ENCODE peak calls at places on chromosomes 12 and 14, in four cellular contexts. One of them, this sample, is unnamed. For H3K27me3, the result is how much of the 10 kb centered on the place peaks cover.

GRCh38 chr14:89501381-89501780 is 84.3 kb upstream of the FOXN3 start:
- DNase-seq in lung: no peak
- DNase-seq in IMR-90: peak
- DNase-seq in heart left ventricle: no peak
- DNase-seq in this sample: no peak

GRCh38 chr12:20494803-20495202 is 126.5 kb downstream of the PDE3A start:
- DNase-seq in IMR-90: peak
- DNase-seq in heart left ventricle: no peak
- DNase-seq in lung: no peak
- DNase-seq in this sample: no peak

GRCh38 chr14:64778114-64778754 is 74.0 kb downstream of the PLEKHG3 start:
- DNase-seq in IMR-90: no peak
- DNase-seq in heart left ventricle: no peak
- DNase-seq in lung: no peak
- DNase-seq in this sample: no peak

GRCh38 chr14:101476931-101477553 is 84.3 kb upstream of the DIO3 start:
- DNase-seq in IMR-90: no peak
- DNase-seq in heart left ventricle: no peak
- DNase-seq in lung: peak
- DNase-seq in this sample: no peak

GRCh38 chr14:59425322-59425945 is 39.7 kb downstream of the GPR135 start:
- DNase-seq in heart left ventricle: no peak
- DNase-seq in lung: no peak
- DNase-seq in IMR-90: peak
- DNase-seq in this sample: no peak

GRCh38 chr12:76890407-76891143 is 11.8 kb upstream of the CSRP2 start:
- DNase-seq in lung: no peak
- DNase-seq in heart left ventricle: no peak
- DNase-seq in IMR-90: no peak
- DNase-seq in this sample: no peak

GRCh38 chr12:16607895-16608294 is 1.9 kb upstream of the LMO3 start:
- DNase-seq in IMR-90: no peak
- DNase-seq in lung: no peak
- DNase-seq in heart left ventricle: no peak
- DNase-seq in this sample: no peak

GRCh38 chr12:96063046-96063445 is 27.7 kb upstream of the LTA4H start:
- DNase-seq in IMR-90: peak
- DNase-seq in lung: no peak
- DNase-seq in heart left ventricle: no peak
- DNase-seq in this sample: no peak

GRCh38 chr14:72892103-72892878 is 1.6 kb downstream of the DPF3 start:
- DNase-seq in heart left ventricle: no peak
- DNase-seq in IMR-90: peak
- DNase-seq in lung: no peak
- DNase-seq in this sample: peak

GRCh38 chr14:61320806-61321384 is 484 bp upstream of the PRKCH start:
- DNase-seq in lung: no peak
- DNase-seq in heart left ventricle: peak
- DNase-seq in IMR-90: no peak
- DNase-seq in this sample: no peak

GRCh38 chr14:52545584-52546317 is 6.6 kb downstream of the TXNDC16 start:
- DNase-seq in heart left ventricle: no peak
- DNase-seq in lung: no peak
- DNase-seq in IMR-90: no peak
- DNase-seq in this sample: no peak

GRCh38 chr14:52550661-52551060 is 1.6 kb downstream of the TXNDC16 start:
- DNase-seq in IMR-90: no peak
- DNase-seq in lung: no peak
- DNase-seq in heart left ventricle: no peak
- DNase-seq in this sample: no peak

GRCh38 chr14:52547027-52547426 is 5.3 kb downstream of the TXNDC16 start:
- DNase-seq in heart left ventricle: no peak
- DNase-seq in IMR-90: no peak
- DNase-seq in lung: no peak
- DNase-seq in this sample: no peak

GRCh38 chr14:52546318-52546670 is 6.0 kb downstream of the TXNDC16 start:
- DNase-seq in IMR-90: no peak
- DNase-seq in lung: no peak
- DNase-seq in heart left ventricle: no peak
- DNase-seq in this sample: no peak

GRCh38 chr14:52547526-52547925 is 4.8 kb downstream of the TXNDC16 start:
- DNase-seq in lung: no peak
- DNase-seq in IMR-90: no peak
- DNase-seq in heart left ventricle: no peak
- DNase-seq in this sample: no peak
- H3K27ac ChIP-seq in lung: no peak
- H3K27ac ChIP-seq in IMR-90: no peak
- H3K27ac ChIP-seq in heart left ventricle: no peak
- H3K27ac ChIP-seq in this sample: no peak

GRCh38 chr14:74302160-74302628 is 540 bp downstream of the ABCD4 start:
- DNase-seq in heart left ventricle: no peak
- DNase-seq in lung: no peak
- DNase-seq in IMR-90: peak
- DNase-seq in this sample: peak
- TF ChIP-seq CTCF in heart left ventricle: peak
- TF ChIP-seq CTCF in lung: no peak
- TF ChIP-seq CTCF in IMR-90: peak
- TF ChIP-seq CTCF in this sample: peak

GRCh38 chr12:6775775-6776174 is 3.5 kb downstream of the LAG3 start:
- DNase-seq in lung: no peak
- DNase-seq in heart left ventricle: no peak
- DNase-seq in IMR-90: no peak
- DNase-seq in this sample: no peak
- H3K27me3 ChIP-seq in lung: under half
- H3K27me3 ChIP-seq in heart left ventricle: under half
- H3K27me3 ChIP-seq in IMR-90: under half
- H3K27me3 ChIP-seq in this sample: under half

DNA sequence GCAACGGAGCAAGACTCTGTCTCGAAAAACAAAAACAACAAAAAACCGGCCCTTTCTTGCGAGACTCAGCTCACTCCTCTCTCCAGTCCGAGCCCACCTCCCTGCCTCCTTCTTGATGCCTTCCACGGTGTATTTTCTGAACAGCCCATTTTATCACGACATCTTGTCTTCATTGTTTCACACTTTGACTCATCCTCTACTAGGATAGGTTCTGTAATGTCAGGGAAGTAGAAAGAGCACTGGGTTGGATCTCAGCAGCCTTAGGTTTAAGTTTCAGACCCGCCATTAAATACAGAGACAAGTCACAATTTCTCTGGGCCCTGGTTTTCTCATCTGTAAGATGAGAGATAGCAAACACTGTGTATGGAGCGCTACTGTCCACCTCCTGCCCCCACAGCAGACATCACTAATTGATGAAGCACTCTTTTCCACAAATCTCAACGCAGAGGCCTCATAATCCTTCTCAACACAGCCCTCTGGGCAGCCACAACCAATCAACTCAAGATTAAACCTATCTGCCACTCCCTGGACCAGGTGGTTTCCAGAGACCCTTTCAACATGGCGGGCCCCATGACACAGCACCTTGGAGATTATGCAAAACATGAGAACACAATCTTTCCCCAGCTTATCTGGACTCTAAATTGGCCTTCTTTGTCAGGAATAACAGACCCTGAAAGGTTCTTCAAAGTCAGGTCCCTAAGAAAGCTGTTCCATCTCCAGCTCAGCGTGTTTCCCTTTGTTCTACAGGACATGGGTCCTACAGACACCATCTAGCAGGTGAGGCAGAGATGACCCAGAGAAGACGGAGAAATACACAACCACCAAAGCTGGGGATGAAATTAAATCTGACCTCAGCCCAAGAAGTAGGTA is 35.6 kb downstream of the CCDC88C start:
- DNase-seq in IMR-90: no peak
- DNase-seq in lung: no peak
- DNase-seq in heart left ventricle: no peak
- DNase-seq in this sample: no peak
- H3K27ac ChIP-seq in IMR-90: no peak
- H3K27ac ChIP-seq in lung: no peak
- H3K27ac ChIP-seq in heart left ventricle: no peak
- H3K27ac ChIP-seq in this sample: no peak

DNA sequence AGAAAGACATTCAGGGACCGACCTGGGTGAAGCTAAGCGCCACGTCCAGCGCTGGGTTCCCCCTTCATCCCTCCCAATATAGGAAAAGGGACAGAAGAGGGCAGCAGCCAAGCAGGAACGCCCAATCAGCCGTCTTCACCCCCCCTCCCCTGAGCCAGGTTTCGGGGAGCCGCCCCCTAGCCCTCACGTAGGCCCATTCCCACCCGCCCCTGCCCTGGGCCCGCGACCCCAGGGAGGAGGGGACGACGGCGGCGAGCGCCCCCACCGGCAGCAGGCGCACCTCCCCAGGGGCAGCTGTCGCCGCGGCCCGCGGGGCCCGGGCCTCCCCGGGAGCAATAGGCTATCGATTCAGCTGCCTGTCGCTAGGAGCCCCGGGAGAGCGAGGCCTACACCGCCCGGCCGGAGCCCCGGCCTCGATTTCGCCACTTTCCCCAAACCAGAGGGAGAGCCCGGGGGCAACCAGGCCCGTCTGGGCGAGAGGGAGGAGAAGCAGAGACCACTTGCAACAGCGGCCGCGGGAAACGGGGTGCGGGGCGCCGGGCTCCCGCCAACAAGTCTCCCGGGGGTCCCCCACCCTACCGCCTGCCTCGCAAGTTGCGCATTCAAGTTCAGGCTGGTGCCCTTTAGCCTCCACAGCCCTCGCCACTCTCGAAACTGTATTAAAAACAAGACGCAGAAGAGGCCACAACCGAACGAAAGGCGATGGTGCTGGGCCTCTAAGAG is 1.3 kb downstream of the DCAF5 start:
- DNase-seq in heart left ventricle: peak
- DNase-seq in IMR-90: peak
- DNase-seq in lung: peak
- DNase-seq in this sample: no peak
- TF ChIP-seq CTCF in heart left ventricle: peak
- TF ChIP-seq CTCF in IMR-90: peak
- TF ChIP-seq CTCF in lung: no peak
- TF ChIP-seq CTCF in this sample: peak

GRCh38 chr12:49294086-49294803 is 702 bp upstream of the PRPH start:
- DNase-seq in heart left ventricle: no peak
- DNase-seq in lung: no peak
- DNase-seq in IMR-90: no peak
- DNase-seq in this sample: no peak
- H3K27me3 ChIP-seq in heart left ventricle: under half
- H3K27me3 ChIP-seq in lung: under half
- H3K27me3 ChIP-seq in IMR-90: half or more
- H3K27me3 ChIP-seq in this sample: under half

GRCh38 chr12:103441437-103442186 is 54.2 kb downstream of the C12orf42 start:
- DNase-seq in heart left ventricle: no peak
- DNase-seq in IMR-90: no peak
- DNase-seq in lung: no peak
- DNase-seq in this sample: no peak
- H3K27ac ChIP-seq in heart left ventricle: no peak
- H3K27ac ChIP-seq in IMR-90: no peak
- H3K27ac ChIP-seq in lung: no peak
- H3K27ac ChIP-seq in this sample: no peak

GRCh38 chr12:94873368-94874085 is 130.0 kb downstream of the NDUFA12 start:
- DNase-seq in lung: no peak
- DNase-seq in heart left ventricle: peak
- DNase-seq in IMR-90: no peak
- DNase-seq in this sample: no peak
- TF ChIP-seq CTCF in lung: no peak
- TF ChIP-seq CTCF in heart left ventricle: no peak
- TF ChIP-seq CTCF in IMR-90: no peak
- TF ChIP-seq CTCF in this sample: no peak

GRCh38 chr14:69152181-69152943 is 557 bp downstream of the DCAF5 start:
- DNase-seq in IMR-90: no peak
- DNase-seq in lung: peak
- DNase-seq in heart left ventricle: peak
- DNase-seq in this sample: no peak

GRCh38 chr14:69156224-69156623 is 3.3 kb upstream of the DCAF5 start:
- DNase-seq in lung: no peak
- DNase-seq in IMR-90: no peak
- DNase-seq in heart left ventricle: no peak
- DNase-seq in this sample: no peak

GRCh38 chr14:69153848-69154208 is 909 bp upstream of the DCAF5 start:
- DNase-seq in IMR-90: no peak
- DNase-seq in heart left ventricle: no peak
- DNase-seq in lung: peak
- DNase-seq in this sample: no peak

GRCh38 chr14:69154779-69155178 is 1.9 kb upstream of the DCAF5 start:
- DNase-seq in heart left ventricle: no peak
- DNase-seq in IMR-90: no peak
- DNase-seq in lung: peak
- DNase-seq in this sample: peak

GRCh38 chr14:69152944-69153847 is at the start of gene DCAF5:
- DNase-seq in IMR-90: peak
- DNase-seq in lung: peak
- DNase-seq in heart left ventricle: peak
- DNase-seq in this sample: peak
- H3K27me3 ChIP-seq in IMR-90: under half
- H3K27me3 ChIP-seq in lung: under half
- H3K27me3 ChIP-seq in heart left ventricle: under half
- H3K27me3 ChIP-seq in this sample: under half

This sample was measured in brain microvascular endothelial cell.